ENCODE peak calls at places on chromosomes 16 and 17, in six cellular contexts. Y is EL; R is anterior cingulate cortex; B is T-helper 1 cell; C is thoracic aorta; G is stimulated activated naive B cell treated with anti-CD40 and anti-IgM and Interleukin-4, amounts not matched to agents 10 μg/mL and 1 μg/mL and 100 μg/mL, for 72 hours. S is an unnamed sample.
A peak's percentile ranks its signal among the peaks of the same experiment; 100 is the strongest.

GRCh38 chr16:78791926-78792325 is 692.5 kb downstream of the WWOX start:
- DNase-seq in G (no peak), B (no peak), R (no peak), Y (no peak), C (no peak), S (no peak)

GRCh38 chr16:25297151-25297787 is 39.6 kb upstream of the ZKSCAN2 start:
- DNase-seq in B (no peak), C (no peak), G (no peak), Y (no peak), R (no peak), S (no peak)

GRCh38 chr17:66580178-66580577 is 254.7 kb upstream of the CACNG5 start:
- DNase-seq in C (no peak), G (no peak), Y (peak; percentile 87), R (no peak), B (no peak), S (no peak)

GRCh38 chr16:50360033-50360778 is 8.6 kb downstream of the BRD7 start:
- DNase-seq in B (no peak), R (no peak), Y (no peak), G (no peak), C (no peak), S (no peak)

GRCh38 chr16:85243312-85243711 is 131.0 kb upstream of the CIBAR2 start:
- DNase-seq in G (no peak), C (no peak), B (no peak), R (no peak), Y (no peak), S (no peak)

GRCh38 chr16:85592700-85593502 is 20.2 kb upstream of the GSE1 start:
- DNase-seq in Y (peak; percentile 29), R (no peak), C (no peak), G (no peak), B (no peak), S (no peak)

GRCh38 chr16:64539811-64540210 is 582.1 kb downstream of the CDH11 start:
- DNase-seq in Y (no peak), C (no peak), B (no peak), R (no peak), G (no peak), S (no peak)

GRCh38 chr17:69501591-69502468 is 87.3 kb downstream of the MAP2K6 start:
- DNase-seq in B (no peak), Y (peak; percentile 20), C (no peak), R (no peak), G (no peak), S (no peak)

GRCh38 chr17:78411241-78411855 is 32.9 kb downstream of the PGS1 start:
- DNase-seq in Y (no peak), B (no peak), R (no peak), C (no peak), G (no peak), S (no peak)

GRCh38 chr17:60679287-60679686 is 1.6 kb downstream of the BCAS3 start:
- DNase-seq in R (no peak), G (no peak), Y (no peak), B (no peak), C (no peak), S (no peak)

GRCh38 chr17:81440511-81441244 is 45.4 kb downstream of the BAHCC1 start:
- DNase-seq in B (no peak), Y (no peak), R (no peak), C (no peak), G (no peak), S (no peak)

GRCh38 chr17:49708515-49709161 is 874 bp upstream of the SLC35B1 start:
- DNase-seq in C (no peak), Y (peak; percentile 21), R (no peak), B (no peak), G (no peak), S (no peak)

GRCh38 chr16:74580828-74581227 is 26.1 kb downstream of the GLG1 start:
- DNase-seq in B (no peak), Y (no peak), G (no peak), C (no peak), R (no peak), S (no peak)

GRCh38 chr16:87854053-87854906 is 15.0 kb downstream of the SLC7A5 start:
- DNase-seq in Y (no peak), C (no peak), G (no peak), B (no peak), R (no peak), S (peak; percentile 46)

GRCh38 chr16:3023415-3023668 is 400 bp downstream of the HCFC1R1 start:
- DNase-seq in C (peak; percentile 48), R (no peak), G (no peak), Y (peak; percentile 91), B (no peak), S (no peak)

GRCh38 chr17:41973457-41973856 is 6.9 kb downstream of the CNP start:
- DNase-seq in R (no peak), G (no peak), C (no peak), B (no peak), Y (no peak), S (peak; percentile 38)

GRCh38 chr16:11631214-11631613 is 37.0 kb upstream of the SNN start:
- DNase-seq in R (no peak), Y (no peak), B (no peak), G (no peak), C (no peak), S (no peak)

GRCh38 chr17:50916708-50917417 is 50.7 kb upstream of the TOB1 start:
- DNase-seq in C (no peak), R (no peak), Y (no peak), B (no peak), G (no peak), S (no peak)

GRCh38 chr16:35565626-35566025 is 2106.2 kb downstream of the TP53TG3F start:
- DNase-seq in Y (no peak), R (no peak), B (no peak), G (no peak), C (no peak), S (no peak)

GRCh38 chr17:55482591-55483389 is 28.5 kb downstream of the SMIM36 start:
- DNase-seq in G (no peak), R (no peak), C (no peak), Y (no peak), B (no peak), S (no peak)

GRCh38 chr17:61816538-61816937 is 46.8 kb downstream of the BRIP1 start:
- DNase-seq in C (no peak), R (no peak), G (peak; percentile 8), B (no peak), Y (no peak), S (no peak)

GRCh38 chr17:17561408-17562144 is 29.9 kb downstream of the PEMT start:
- DNase-seq in C (no peak), Y (no peak), G (no peak), R (no peak), B (no peak), S (no peak)

GRCh38 chr17:62093188-62094155 is 28.4 kb upstream of the MED13 start:
- DNase-seq in Y (peak; percentile 85), B (no peak), R (no peak), G (peak; percentile 53), C (no peak), S (no peak)

GRCh38 chr17:19867654-19868395 is at the start of gene ULK2:
- DNase-seq in G (peak; percentile 35), C (no peak), B (no peak), Y (peak; percentile 78), R (peak; percentile 16), S (no peak)

GRCh38 chr17:69117855-69118758 is 23.6 kb downstream of the ABCA6 start:
- DNase-seq in B (no peak), C (no peak), G (peak; percentile 4), R (no peak), Y (no peak), S (no peak)

GRCh38 chr17:78112508-78113471 is 15.8 kb downstream of the TMC6 start:
- DNase-seq in C (no peak), B (peak; percentile 52), Y (peak; percentile 59), G (peak; percentile 75), R (no peak), S (peak; percentile 85)

GRCh38 chr16:83701494-83701893 is 106.3 kb upstream of the HSBP1 start:
- DNase-seq in C (no peak), Y (peak; percentile 53), G (no peak), R (no peak), B (no peak), S (no peak)

GRCh38 chr17:29557085-29557697 is 9.6 kb downstream of the ABHD15 start:
- DNase-seq in Y (peak; percentile 29), B (no peak), G (no peak), R (no peak), C (no peak), S (no peak)

GRCh38 chr16:29009838-29010166 is 24.9 kb downstream of the LAT start:
- DNase-seq in C (no peak), Y (no peak), B (no peak), R (no peak), G (no peak), S (no peak)

GRCh38 chr16:13957197-13958078 is 37.5 kb downstream of the ERCC4 start:
- DNase-seq in R (peak; percentile 15), G (peak; percentile 22), C (no peak), B (no peak), Y (peak; percentile 95), S (no peak)

GRCh38 chr17:76566988-76567431 is 18.6 kb downstream of the ST6GALNAC2 start:
- DNase-seq in Y (no peak), C (no peak), R (no peak), G (no peak), B (no peak), S (no peak)